ENCODE peak calls at places on chromosome 3, in seven cellular contexts. H is cardiac muscle cell, M is colonic mucosa, X is endodermal cell, R is right atrium auricular region, O is AG04449, C is cardiac fibroblast. A is an unnamed sample.

GRCh38 chr3:149203758-149204157 is 17.9 kb downstream of the CP start:
- DNase-seq in H (no peak), M (no peak), X (no peak), R (no peak), O (no peak), C (no peak), A (no peak)

GRCh38 chr3:2097641-2098191 is 950 bp upstream of the CNTN4 start:
- DNase-seq in H (peak), M (peak), X (no peak), R (no peak), O (no peak), C (no peak), A (no peak)

GRCh38 chr3:178444416-178444815 is 91.8 kb upstream of the KCNMB2 start:
- DNase-seq in H (no peak), M (no peak), X (no peak), R (no peak), O (no peak), C (no peak), A (no peak)

GRCh38 chr3:81027344-81027743 is 734.1 kb downstream of the GBE1 start:
- DNase-seq in H (no peak), M (no peak), X (no peak), R (no peak), O (no peak), C (no peak), A (no peak)

GRCh38 chr3:28241221-28242160 is at the start of gene CMC1:
- DNase-seq in H (peak), M (peak), X (peak), R (peak), O (peak), C (peak), A (peak)

GRCh38 chr3:74636981-74637380 is 22.5 kb upstream of the CNTN3 start:
- DNase-seq in H (no peak), M (no peak), X (no peak), R (no peak), O (no peak), C (no peak), A (no peak)

GRCh38 chr3:130925628-130926027 is 31.7 kb downstream of the ATP2C1 start:
- DNase-seq in H (no peak), M (no peak), X (no peak), R (no peak), O (no peak), C (peak), A (no peak)

GRCh38 chr3:171804618-171805389 is 5.5 kb downstream of the PLD1 start:
- DNase-seq in H (no peak), M (no peak), X (no peak), R (no peak), O (no peak), C (peak), A (no peak)

GRCh38 chr3:184690236-184690883 is 21.5 kb downstream of the MAGEF1 start:
- DNase-seq in H (no peak), M (no peak), X (peak), R (no peak), O (no peak), C (no peak), A (no peak)

GRCh38 chr3:182810574-182811268 is 17.4 kb downstream of the ATP11B start:
- DNase-seq in H (no peak), M (no peak), X (no peak), R (no peak), O (no peak), C (no peak), A (no peak)

GRCh38 chr3:40505599-40506462 is at the start of gene ZNF620:
- DNase-seq in H (peak), M (peak), X (peak), R (peak), O (no peak), C (peak), A (no peak)

GRCh38 chr3:132637590-132637989 is 22.0 kb downstream of the ACAD11 start:
- DNase-seq in H (no peak), M (no peak), X (no peak), R (no peak), O (no peak), C (peak), A (no peak)

GRCh38 chr3:76965122-76965725 is 74.7 kb upstream of the ROBO2 start:
- DNase-seq in H (peak), M (no peak), X (no peak), R (no peak), O (no peak), C (no peak), A (no peak)

GRCh38 chr3:134392336-134392983 is 18.2 kb upstream of the AMOTL2 start:
- DNase-seq in H (peak), M (no peak), X (no peak), R (peak), O (no peak), C (peak), A (no peak)

GRCh38 chr3:123032057-123032456 is 4.5 kb upstream of the SEMA5B start:
- DNase-seq in H (no peak), M (no peak), X (no peak), R (no peak), O (no peak), C (no peak), A (no peak)

GRCh38 chr3:86168512-86168911 is 822.4 kb downstream of the VGLL3 start:
- DNase-seq in H (no peak), M (no peak), X (no peak), R (no peak), O (no peak), C (no peak), A (no peak)

GRCh38 chr3:146464005-146464595 is 5.3 kb downstream of the PLSCR2 start:
- DNase-seq in H (no peak), M (no peak), X (no peak), R (no peak), O (no peak), C (peak), A (no peak)

GRCh38 chr3:88167704-88168103 is 17.9 kb downstream of the C3orf38 start:
- DNase-seq in H (no peak), M (no peak), X (no peak), R (no peak), O (no peak), C (no peak), A (no peak)

GRCh38 chr3:51961607-51962569 is 5.4 kb downstream of the PCBP4 start:
- DNase-seq in H (no peak), M (no peak), X (peak), R (no peak), O (no peak), C (no peak), A (no peak)

GRCh38 chr3:171774516-171774915 is 35.8 kb downstream of the PLD1 start:
- DNase-seq in H (no peak), M (no peak), X (no peak), R (no peak), O (no peak), C (no peak), A (no peak)

GRCh38 chr3:76554717-76555116 is 485.2 kb upstream of the ROBO2 start:
- DNase-seq in H (no peak), M (no peak), X (no peak), R (no peak), O (peak), C (no peak), A (no peak)

GRCh38 chr3:188296761-188297689 is 143.1 kb downstream of the LPP start:
- DNase-seq in H (no peak), M (peak), X (no peak), R (no peak), O (no peak), C (peak), A (no peak)

GRCh38 chr3:37765591-37766219 is 96.0 kb upstream of the CTDSPL start:
- DNase-seq in H (peak), M (no peak), X (peak), R (no peak), O (no peak), C (peak), A (no peak)

GRCh38 chr3:195717852-195718476 is 2.8 kb upstream of the MUC20 start:
- DNase-seq in H (no peak), M (no peak), X (peak), R (no peak), O (no peak), C (no peak), A (no peak)

GRCh38 chr3:46900007-46900292 is 22.4 kb downstream of the PTH1R start:
- DNase-seq in H (no peak), M (no peak), X (no peak), R (no peak), O (no peak), C (no peak), A (no peak)

GRCh38 chr3:44721231-44722102 is 8.0 kb upstream of the ZNF501 start:
- DNase-seq in H (no peak), M (no peak), X (no peak), R (no peak), O (no peak), C (peak), A (no peak)

GRCh38 chr3:126816323-126816722 is 112.3 kb downstream of the CHCHD6 start:
- DNase-seq in H (no peak), M (no peak), X (no peak), R (no peak), O (no peak), C (no peak), A (no peak)

GRCh38 chr3:32296251-32297204 is 58.0 kb downstream of the CMTM8 start:
- DNase-seq in H (peak), M (peak), X (peak), R (peak), O (no peak), C (peak), A (peak)

GRCh38 chr3:5138214-5138981 is 16.3 kb downstream of the ARL8B start:
- DNase-seq in H (peak), M (no peak), X (peak), R (no peak), O (no peak), C (peak), A (no peak)

GRCh38 chr3:193905993-193906396 is 230.0 kb upstream of the HES1 start:
- DNase-seq in H (no peak), M (no peak), X (no peak), R (no peak), O (no peak), C (peak), A (no peak)

GRCh38 chr3:11455977-11456376 is 183.8 kb downstream of the ATG7 start:
- DNase-seq in H (no peak), M (no peak), X (no peak), R (no peak), O (peak), C (peak), A (no peak)

GRCh38 chr3:151171145-151171544 is 31.9 kb downstream of the GPR171 start:
- DNase-seq in H (no peak), M (peak), X (no peak), R (no peak), O (no peak), C (no peak), A (no peak)

GRCh38 chr3:134457331-134458125 is 28.3 kb downstream of the ANAPC13 start:
- DNase-seq in H (no peak), M (no peak), X (peak), R (no peak), O (no peak), C (no peak), A (no peak)

GRCh38 chr3:129686941-129687340 is 80.5 kb upstream of the PLXND1 start:
- DNase-seq in H (no peak), M (no peak), X (no peak), R (no peak), O (no peak), C (no peak), A (no peak)

GRCh38 chr3:124893526-124893925 is 6.4 kb upstream of the ITGB5 start:
- DNase-seq in H (no peak), M (no peak), X (no peak), R (no peak), O (no peak), C (no peak), A (no peak)

GRCh38 chr3:32794487-32795308 is 23.1 kb upstream of the TRIM71 start:
- DNase-seq in H (peak), M (no peak), X (peak), R (no peak), O (no peak), C (no peak), A (no peak)

GRCh38 chr3:65343031-65343430 is 655.2 kb upstream of the ADAMTS9 start:
- DNase-seq in H (no peak), M (no peak), X (no peak), R (no peak), O (no peak), C (no peak), A (no peak)

GRCh38 chr3:195001261-195001660 is 269.7 kb downstream of the XXYLT1 start:
- DNase-seq in H (no peak), M (no peak), X (peak), R (peak), O (no peak), C (no peak), A (no peak)

GRCh38 chr3:20622304-20622703 is 436.3 kb upstream of the SGO1 start:
- DNase-seq in H (no peak), M (no peak), X (no peak), R (no peak), O (peak), C (no peak), A (peak)

DNA sequence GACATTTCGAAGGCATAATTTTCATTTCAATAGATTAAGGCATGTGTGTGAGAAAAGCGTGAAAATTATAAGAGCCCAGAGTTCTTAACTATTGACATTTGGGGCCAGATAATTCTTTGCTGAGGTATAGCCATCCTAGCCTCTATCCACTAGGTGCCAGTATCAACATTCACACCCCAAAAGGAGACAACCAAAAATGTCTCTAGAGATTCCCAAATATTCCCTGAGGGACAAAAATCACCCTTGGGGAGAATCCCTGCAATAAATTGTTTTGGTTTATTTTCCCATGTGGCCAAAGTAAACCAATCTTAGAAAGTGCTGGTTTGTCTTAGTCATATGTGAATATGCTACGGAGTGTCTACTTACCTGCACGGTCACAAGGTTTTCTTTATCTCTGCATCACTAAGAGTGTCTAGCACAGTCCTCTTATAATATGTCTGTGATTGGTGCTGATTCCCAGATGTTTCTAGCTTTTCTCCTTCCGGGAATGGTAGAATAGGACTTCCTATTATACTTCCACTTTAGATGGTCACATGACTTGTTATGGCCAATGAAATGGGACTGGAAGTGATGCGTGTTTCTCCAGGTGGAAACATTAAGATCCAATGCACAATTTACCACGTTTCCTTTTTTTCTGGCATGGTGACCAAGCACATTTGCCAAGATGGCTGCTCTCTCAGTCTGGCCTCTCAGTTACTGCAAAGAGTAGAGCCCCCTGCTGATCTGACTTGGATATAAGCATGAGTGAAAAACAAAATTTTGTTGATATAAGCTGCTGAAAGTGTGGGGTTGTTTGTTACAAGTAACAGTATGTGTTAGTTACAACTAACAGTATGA is 8.0 kb upstream of the KBTBD8 start:
- DNase-seq in H (no peak), M (no peak), X (no peak), R (no peak), O (no peak), C (peak), A (no peak)
- H3K4me3 ChIP-seq in H (no peak), M (no peak), X (peak), R (peak), O (no peak), C (no peak), A (no peak)

GRCh38 chr3:170079466-170080165 is 41.8 kb downstream of the GPR160 start:
- DNase-seq in H (no peak), M (no peak), X (no peak), R (no peak), O (no peak), C (peak), A (no peak)

GRCh38 chr3:170076715-170077238 is 39.0 kb downstream of the GPR160 start:
- DNase-seq in H (no peak), M (no peak), X (no peak), R (no peak), O (peak), C (peak), A (peak)

GRCh38 chr3:170080605-170081004 is 42.8 kb downstream of the GPR160 start:
- DNase-seq in H (no peak), M (no peak), X (no peak), R (no peak), O (no peak), C (no peak), A (no peak)

GRCh38 chr3:170077406-170077805 is 39.6 kb downstream of the GPR160 start:
- DNase-seq in H (no peak), M (peak), X (no peak), R (no peak), O (no peak), C (no peak), A (no peak)

DNA sequence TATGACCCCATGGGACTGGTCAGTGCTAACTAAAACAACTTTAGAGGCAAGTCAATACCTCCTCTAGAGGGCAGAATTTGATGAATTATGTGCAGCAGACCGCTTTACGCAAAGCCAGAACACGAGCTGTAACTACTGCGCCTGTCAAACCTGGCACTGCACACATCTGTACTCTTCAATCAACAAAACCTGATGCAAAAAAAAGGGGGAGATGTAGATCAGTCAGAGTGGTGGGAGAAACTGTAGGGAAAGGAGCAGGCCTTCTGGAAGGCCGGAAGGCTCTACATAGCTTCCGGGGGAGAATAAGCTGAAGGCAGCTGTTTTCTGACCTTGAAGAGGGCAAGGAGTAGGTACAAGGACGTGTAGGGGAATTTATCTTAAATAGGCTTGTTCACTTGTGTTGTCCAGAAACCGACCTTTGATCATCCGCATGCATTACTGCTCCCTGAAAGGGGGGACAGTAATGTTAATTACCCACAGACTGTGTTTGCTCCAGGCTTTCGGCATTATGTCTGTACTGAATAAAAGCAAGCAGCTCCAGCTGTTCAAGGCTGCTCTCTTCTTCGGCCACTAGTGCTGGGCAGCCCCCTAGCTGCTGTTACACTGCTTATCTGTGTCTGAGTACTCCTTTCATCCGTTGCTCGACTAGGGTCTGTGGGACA is 41.0 kb downstream of the GPR160 start:
- DNase-seq in H (no peak), M (no peak), X (peak), R (no peak), O (no peak), C (no peak), A (no peak)
- TF ChIP-seq CTCF in H (no peak), M (peak), X (peak), R (no peak), O (no peak), C (no peak), A (no peak)

DNA sequence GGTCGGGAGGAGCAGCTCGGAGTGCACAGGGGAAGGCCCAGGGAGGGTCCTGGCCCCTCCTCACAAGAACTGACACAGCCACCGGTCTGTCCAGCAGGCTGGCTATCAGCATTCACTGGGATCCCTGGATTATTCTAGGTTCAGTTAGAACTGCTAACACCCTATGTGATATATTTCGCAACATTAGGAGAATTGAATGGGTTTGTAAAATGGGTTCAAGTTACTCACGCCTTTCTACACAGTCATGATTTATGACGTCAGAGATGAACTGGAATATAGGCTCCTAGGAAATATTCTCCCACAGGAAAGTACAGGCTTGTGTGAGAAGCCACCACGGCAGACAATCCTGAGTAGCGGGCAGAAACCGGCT is 972 bp upstream of the BSN start:
- DNase-seq in H (no peak), M (no peak), X (no peak), R (no peak), O (no peak), C (peak), A (no peak)
- H3K4me3 ChIP-seq in H (peak), M (peak), X (peak), R (peak), O (peak), C (peak), A (peak)

GRCh38 chr3:167406876-167407492 is 26.9 kb upstream of the ZBBX start:
- DNase-seq in H (peak), M (no peak), X (peak), R (peak), O (no peak), C (peak), A (no peak)
- TF ChIP-seq CTCF in H (peak), M (no peak), X (peak), R (no peak), O (no peak), C (peak), A (no peak)

GRCh38 chr3:50612973-50613851 is 1.6 kb upstream of the CISH start:
- DNase-seq in H (no peak), M (no peak), X (no peak), R (no peak), O (no peak), C (no peak), A (no peak)
- H3K4me3 ChIP-seq in H (no peak), M (no peak), X (peak), R (no peak), O (no peak), C (no peak), A (no peak)

GRCh38 chr3:12471228-12471627 is 13.1 kb upstream of the TSEN2 start:
- DNase-seq in H (no peak), M (peak), X (peak), R (no peak), O (no peak), C (no peak), A (no peak)
- TF ChIP-seq CTCF in H (no peak), M (no peak), X (peak), R (no peak), O (no peak), C (no peak), A (no peak)